ENCODE peak calls at places on chromosomes 12 and 14, in four cellular contexts. W is transverse colon, Y is A549, X is sigmoid colon. G is an unnamed sample. For H3K4me1 and H3K9me3, the result is how much of the 10 kb centered on the place peaks cover.

GRCh38 chr12:42482086-42482819 is 107.3 kb downstream of the PRICKLE1 start:
- DNase-seq in W (no peak), Y (peak), X (peak), G (peak)

GRCh38 chr12:12807970-12808702 is 5.0 kb upstream of the DDX47 start:
- DNase-seq in X (peak), W (peak), Y (no peak), G (no peak)

GRCh38 chr14:89401241-89401640 is 15.8 kb downstream of the FOXN3 start:
- DNase-seq in X (no peak), W (no peak), Y (no peak), G (no peak)

GRCh38 chr12:3288690-3289089 is 202.3 kb upstream of the PRMT8 start:
- DNase-seq in Y (no peak), X (no peak), W (no peak), G (no peak)

GRCh38 chr14:58770501-58770982 is 132.8 kb downstream of the DACT1 start:
- DNase-seq in W (peak), Y (no peak), X (no peak), G (no peak)

GRCh38 chr12:6735448-6736191 is 11.8 kb downstream of the COPS7A start:
- DNase-seq in Y (peak), X (peak), W (peak), G (peak)

GRCh38 chr12:113757223-113758002 is 208.7 kb downstream of the RBM19 start:
- DNase-seq in Y (no peak), X (no peak), W (no peak), G (no peak)

GRCh38 chr12:25200703-25201102 is 5.7 kb downstream of the ETFRF1 start:
- DNase-seq in X (no peak), W (no peak), Y (no peak), G (no peak)

GRCh38 chr12:89161553-89161952 is 190.7 kb downstream of the DUSP6 start:
- DNase-seq in W (no peak), Y (no peak), X (no peak), G (no peak)

GRCh38 chr12:93139028-93139665 is 210.1 kb upstream of the EEA1 start:
- DNase-seq in W (no peak), Y (no peak), X (no peak), G (no peak)

GRCh38 chr14:96255501-96256366 is at the start of gene BDKRB1:
- DNase-seq in Y (no peak), X (no peak), W (no peak), G (no peak)

GRCh38 chr12:121128908-121129704 is 3.6 kb upstream of the P2RX7 start:
- DNase-seq in W (peak), Y (peak), X (peak), G (no peak)

GRCh38 chr14:37834275-37834674 is 238.8 kb downstream of the TTC6 start:
- DNase-seq in X (no peak), Y (no peak), W (no peak), G (no peak)

GRCh38 chr14:32078794-32079663 is 1.9 kb downstream of the ARHGAP5 start:
- DNase-seq in Y (peak), W (no peak), X (no peak), G (no peak)

GRCh38 chr12:10901427-10901826 is 7.9 kb downstream of the TAS2R13 start:
- DNase-seq in Y (no peak), X (no peak), W (no peak), G (no peak)

GRCh38 chr14:30283822-30284446 is 275.0 kb upstream of the G2E3 start:
- DNase-seq in Y (peak), W (no peak), X (no peak), G (no peak)

GRCh38 chr14:70186826-70187483 is 1.8 kb downstream of the SLC8A3 start:
- DNase-seq in W (peak), X (no peak), Y (no peak), G (peak)

GRCh38 chr12:532908-533565 is 73.3 kb downstream of the B4GALNT3 start:
- DNase-seq in X (no peak), W (no peak), Y (no peak), G (no peak)

GRCh38 chr14:21069388-21070082 is 569 bp upstream of the ARHGEF40 start:
- DNase-seq in W (no peak), X (no peak), Y (no peak), G (no peak)

GRCh38 chr14:85280074-85280473 is 249.9 kb upstream of the FLRT2 start:
- DNase-seq in Y (peak), W (no peak), X (no peak), G (no peak)

DNA sequence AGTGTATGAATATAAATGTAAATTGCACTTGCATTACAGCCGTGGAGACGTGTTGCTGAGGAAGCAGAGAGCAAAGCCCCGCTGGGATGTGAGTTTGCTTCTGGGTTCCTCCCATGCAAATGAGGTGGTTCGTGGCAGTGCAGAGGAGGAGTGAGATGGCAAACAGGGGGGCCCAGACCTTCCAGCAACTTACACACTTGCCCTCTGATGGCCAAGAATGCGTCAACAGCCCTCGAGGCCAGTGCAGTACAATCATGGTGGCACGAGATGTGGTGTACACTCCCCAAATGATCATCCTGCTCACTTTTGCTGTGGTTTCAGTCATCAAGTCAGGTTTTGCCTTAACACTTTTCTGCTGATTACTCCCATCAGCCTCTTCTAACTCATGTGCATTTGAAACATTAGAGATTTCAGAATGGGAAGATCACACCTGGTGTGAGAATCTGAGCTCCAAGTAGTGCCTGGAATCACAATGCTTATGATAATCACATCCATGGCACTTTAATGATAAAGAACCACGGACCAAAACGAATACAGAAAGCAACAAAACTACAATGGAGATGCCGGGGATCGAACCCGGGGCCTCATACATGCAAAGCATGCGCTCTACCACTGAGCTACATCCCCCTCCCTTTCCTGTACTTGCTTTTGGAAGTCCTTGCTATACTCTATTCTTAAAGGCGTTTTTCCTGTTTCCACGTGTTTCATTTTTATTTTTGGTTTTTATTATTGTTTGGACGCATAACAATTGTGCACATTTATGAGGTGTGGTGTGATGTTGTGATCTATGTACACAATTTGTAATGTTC is 7.0 kb upstream of the UBC start:
- DNase-seq in W (peak), X (peak), Y (peak), G (peak)
- H3K4me1 ChIP-seq in W (under half), X (under half), Y (half or more), G (half or more)

DNA sequence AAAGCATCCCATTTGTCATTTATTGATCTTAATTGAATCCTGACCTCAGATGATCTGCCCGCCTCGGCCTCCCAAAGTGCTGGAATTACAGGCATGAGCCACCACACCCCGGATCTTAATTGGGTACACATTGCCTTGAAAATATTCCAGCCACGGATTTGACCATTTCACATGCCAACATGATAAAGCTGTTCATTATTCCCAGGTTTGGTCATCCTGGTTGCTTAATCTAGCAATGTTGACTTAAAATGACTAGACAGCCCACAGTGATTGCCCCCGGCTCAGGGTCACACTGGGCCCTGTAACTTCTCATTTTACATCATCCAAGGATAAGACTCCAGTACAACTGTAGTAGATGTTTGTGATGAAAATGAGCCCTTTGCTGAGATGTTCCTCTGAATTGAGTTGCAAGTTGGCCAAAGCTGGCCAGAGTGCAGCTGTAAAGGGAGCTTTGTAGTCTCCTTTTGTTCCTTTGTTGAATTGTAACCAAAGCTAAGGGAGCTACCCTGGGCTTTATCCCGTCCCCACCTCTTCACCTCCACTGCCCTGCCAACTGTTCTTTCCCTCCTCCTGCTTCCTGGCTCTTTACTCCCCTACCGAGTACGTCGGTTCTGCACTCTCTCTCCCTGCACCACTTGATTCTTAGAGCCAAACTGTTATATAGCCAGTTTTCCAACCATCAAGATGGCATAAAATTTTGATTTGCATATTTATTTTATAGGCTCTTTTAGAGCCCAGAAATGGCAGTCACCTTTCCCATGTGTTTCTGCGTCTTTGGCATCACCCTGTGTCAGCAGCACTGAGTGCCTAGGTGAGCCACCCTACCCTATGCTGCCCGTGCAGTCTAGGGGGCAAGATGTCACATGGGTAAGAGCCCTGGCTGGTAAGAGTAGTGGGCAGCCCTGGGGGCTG is 141.3 kb upstream of the HIF1A start:
- DNase-seq in W (no peak), Y (peak), X (no peak), G (no peak)
- TF ChIP-seq EP300 in W (no peak), Y (peak), X (no peak), G (no peak)

DNA sequence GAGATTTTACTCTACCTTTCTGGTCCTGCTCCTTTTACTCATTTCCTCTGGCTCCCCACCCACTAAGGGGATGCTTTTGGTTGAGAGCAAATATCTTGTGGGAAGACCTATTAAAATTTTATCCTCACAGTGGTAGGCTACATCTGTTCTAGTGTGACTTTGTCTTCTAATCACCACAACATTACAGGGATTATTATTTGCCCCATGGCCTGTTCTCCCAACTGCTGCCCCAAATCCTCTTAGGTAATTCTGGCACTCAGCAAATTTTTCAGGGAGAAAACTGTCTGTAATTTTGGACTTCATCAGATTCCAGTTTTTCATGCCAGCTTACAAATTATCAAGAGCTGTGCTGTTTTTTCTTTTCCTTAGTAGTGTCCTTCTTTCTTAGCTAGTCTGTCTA is 172.3 kb downstream of the GPHN start:
- DNase-seq in X (no peak), Y (no peak), W (no peak), G (no peak)
- H3K9me3 ChIP-seq in X (under half), Y (under half), W (under half), G (under half)

GRCh38 chr12:1799882-1800645 is 20.3 kb upstream of the LRTM2 start:
- DNase-seq in W (no peak), Y (no peak), X (peak), G (no peak)
- H3K4me1 ChIP-seq in W (under half), Y (under half), X (under half), G (under half)

G was measured in upper lobe of left lung.